ENCODE peak calls at places on chromosome 12, in eight cellular contexts. J is foreskin fibroblast; E is CD4-positive, alpha-beta T cell; Z is AG04450; F is AG10803; A is epithelial cell of esophagus; C is GM23338; K is foreskin keratinocyte. Y is an unnamed sample.

GRCh38 chr12:105977256-105978051 is 161.3 kb downstream of the NUAK1 start:
- DNase-seq in A (no peak), F (peak; percentile 93), C (no peak), J (peak; percentile 75), E (no peak), Z (peak; percentile 74), K (peak; percentile 44), Y (no peak)

GRCh38 chr12:96710127-96710745 is 196.8 kb upstream of the NEDD1 start:
- DNase-seq in C (peak; percentile 67), A (peak; percentile 29), K (no peak), J (no peak), F (no peak), Z (no peak), E (no peak), Y (no peak)

GRCh38 chr12:65532744-65533143 is 254.3 kb downstream of the MSRB3 start:
- DNase-seq in E (no peak), A (peak; percentile 50), Z (no peak), F (peak; percentile 65), J (no peak), K (no peak), C (no peak), Y (peak; percentile 60)

GRCh38 chr12:115597157-115597712 is 680.3 kb downstream of the MED13L start:
- DNase-seq in J (peak; percentile 76), E (no peak), A (peak; percentile 34), K (peak; percentile 74), C (no peak), F (peak; percentile 70), Z (peak; percentile 7), Y (no peak)

GRCh38 chr12:6891637-6892036 is 13.0 kb upstream of the LRRC23 start:
- DNase-seq in F (no peak), A (no peak), C (no peak), E (no peak), J (no peak), Z (no peak), K (no peak), Y (no peak)

GRCh38 chr12:11946161-11946560 is 124.6 kb upstream of the BCL2L14 start:
- DNase-seq in F (no peak), E (no peak), C (no peak), J (no peak), A (no peak), Z (no peak), K (no peak), Y (no peak)

GRCh38 chr12:132236930-132237771 is 92.2 kb downstream of the GALNT9 start:
- DNase-seq in E (no peak), A (no peak), C (no peak), Z (no peak), J (no peak), F (no peak), K (no peak), Y (no peak)

GRCh38 chr12:111445311-111446043 is 39.8 kb downstream of the SH2B3 start:
- DNase-seq in E (no peak), C (no peak), Z (no peak), A (no peak), K (no peak), F (no peak), J (no peak), Y (no peak)

GRCh38 chr12:109581856-109582255 is 8.3 kb downstream of the MVK start:
- DNase-seq in K (peak; percentile 88), Z (no peak), J (peak; percentile 38), F (peak; percentile 19), A (peak; percentile 93), E (no peak), C (no peak), Y (no peak)

GRCh38 chr12:89706551-89707348 is 1.9 kb downstream of the ATP2B1 start:
- DNase-seq in C (peak; percentile 5), F (peak; percentile 43), A (peak; percentile 25), Z (no peak), J (no peak), E (no peak), K (no peak), Y (no peak)

GRCh38 chr12:20452496-20452895 is 84.2 kb downstream of the PDE3A start:
- DNase-seq in E (no peak), Z (no peak), K (no peak), C (no peak), A (no peak), F (no peak), J (no peak), Y (no peak)

GRCh38 chr12:53051058-53051880 is 1.4 kb downstream of the TNS2 start:
- DNase-seq in J (peak; percentile 84), C (no peak), K (no peak), Z (no peak), E (no peak), F (peak; percentile 74), A (peak; percentile 66), Y (no peak)

GRCh38 chr12:127819066-127819465 is 447.9 kb upstream of the TMEM132C start:
- DNase-seq in J (no peak), A (no peak), K (no peak), E (no peak), C (no peak), Z (no peak), F (peak; percentile 79), Y (no peak)

GRCh38 chr12:642633-643477 is 20.4 kb downstream of the NINJ2 start:
- DNase-seq in K (peak; percentile 32), A (peak; percentile 26), C (peak; percentile 83), Z (no peak), F (peak; percentile 75), E (peak; percentile 75), J (peak; percentile 60), Y (no peak)

GRCh38 chr12:5272061-5272820 is 159.7 kb upstream of the NTF3 start:
- DNase-seq in F (peak; percentile 86), J (no peak), A (no peak), K (no peak), E (no peak), Z (no peak), C (no peak), Y (no peak)

GRCh38 chr12:122610911-122611310 is 83.9 kb downstream of the KNTC1 start:
- DNase-seq in E (no peak), Z (no peak), A (peak; percentile 88), K (peak; percentile 47), C (no peak), F (no peak), J (no peak), Y (no peak)

GRCh38 chr12:31594681-31595080 is 3.7 kb upstream of the DENND5B start:
- DNase-seq in F (peak; percentile 81), K (no peak), A (no peak), E (no peak), Z (no peak), C (no peak), J (no peak), Y (no peak)

GRCh38 chr12:59036973-59037807 is 116.9 kb upstream of the LRIG3 start:
- DNase-seq in C (no peak), Z (no peak), K (no peak), A (no peak), J (peak; percentile 51), F (peak; percentile 76), E (no peak), Y (no peak)

GRCh38 chr12:15738438-15739015 is 50.7 kb downstream of the EPS8 start:
- DNase-seq in Z (no peak), F (no peak), C (no peak), K (no peak), J (no peak), E (no peak), A (no peak), Y (no peak)

GRCh38 chr12:15735837-15736615 is 53.2 kb downstream of the EPS8 start:
- DNase-seq in F (no peak), A (no peak), C (no peak), J (no peak), E (no peak), Z (no peak), K (no peak), Y (no peak)

GRCh38 chr12:15741082-15741481 is 48.1 kb downstream of the EPS8 start:
- DNase-seq in K (no peak), J (no peak), A (no peak), Z (no peak), C (no peak), F (no peak), E (no peak), Y (no peak)
- TF ChIP-seq CTCF in K (no peak), J (no peak), A (no peak), Z (no peak), C (no peak), F (no peak), E (no peak), Y (no peak)

DNA sequence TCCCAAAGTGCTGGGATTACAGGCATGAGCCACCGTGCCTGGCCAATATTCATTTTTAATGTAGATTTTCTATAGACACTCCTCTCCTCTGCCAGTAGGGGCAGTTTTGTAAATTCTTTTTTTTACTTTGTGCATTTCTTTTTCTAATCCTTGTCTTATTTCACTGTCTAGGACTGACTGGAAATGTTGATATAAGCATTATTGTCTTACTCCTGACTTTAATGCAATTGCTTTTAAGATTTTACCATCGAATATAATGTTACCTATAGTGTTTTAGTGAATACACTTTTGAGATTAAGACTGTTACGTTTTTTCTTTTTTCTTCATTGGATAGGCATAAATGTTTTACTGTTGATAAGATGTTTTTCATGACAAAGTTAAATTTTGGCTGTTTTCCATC is 35.4 kb upstream of the EMP1 start:
- DNase-seq in F (no peak), C (no peak), J (no peak), A (no peak), K (no peak), Z (no peak), E (no peak), Y (no peak)
- TF ChIP-seq CTCF in F (peak; percentile 34), C (peak; percentile 51), J (peak; percentile 14), A (peak; percentile 32), K (peak; percentile 57), Z (peak; percentile 47), E (no peak), Y (peak; percentile 48)

DNA sequence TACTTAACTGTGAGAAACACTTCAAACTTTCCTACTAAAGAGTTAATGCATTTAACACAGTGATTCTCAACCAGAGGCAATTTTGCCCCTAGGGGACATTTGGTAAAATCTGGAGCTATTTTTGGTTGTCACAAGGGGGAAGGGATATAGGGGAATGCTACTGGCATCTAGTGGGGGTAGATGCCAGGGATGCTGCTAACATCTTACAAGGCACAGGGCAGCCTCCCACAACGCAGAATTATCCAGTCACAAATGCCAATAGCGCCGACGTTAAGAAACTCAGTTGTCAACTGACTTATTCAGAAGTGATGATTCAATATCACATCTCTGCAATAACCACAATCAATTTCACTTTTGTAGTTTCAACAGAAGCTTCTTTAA is 2.0 kb downstream of the EEA1 start:
- DNase-seq in A (peak; percentile 80), K (peak; percentile 76), E (no peak), F (peak; percentile 69), Z (no peak), J (peak; percentile 63), C (peak; percentile 60), Y (no peak)
- TF ChIP-seq CTCF in A (no peak), K (peak; percentile 54), E (no peak), F (peak; percentile 42), Z (peak; percentile 31), J (peak; percentile 9), C (peak; percentile 38), Y (peak; percentile 15)

DNA sequence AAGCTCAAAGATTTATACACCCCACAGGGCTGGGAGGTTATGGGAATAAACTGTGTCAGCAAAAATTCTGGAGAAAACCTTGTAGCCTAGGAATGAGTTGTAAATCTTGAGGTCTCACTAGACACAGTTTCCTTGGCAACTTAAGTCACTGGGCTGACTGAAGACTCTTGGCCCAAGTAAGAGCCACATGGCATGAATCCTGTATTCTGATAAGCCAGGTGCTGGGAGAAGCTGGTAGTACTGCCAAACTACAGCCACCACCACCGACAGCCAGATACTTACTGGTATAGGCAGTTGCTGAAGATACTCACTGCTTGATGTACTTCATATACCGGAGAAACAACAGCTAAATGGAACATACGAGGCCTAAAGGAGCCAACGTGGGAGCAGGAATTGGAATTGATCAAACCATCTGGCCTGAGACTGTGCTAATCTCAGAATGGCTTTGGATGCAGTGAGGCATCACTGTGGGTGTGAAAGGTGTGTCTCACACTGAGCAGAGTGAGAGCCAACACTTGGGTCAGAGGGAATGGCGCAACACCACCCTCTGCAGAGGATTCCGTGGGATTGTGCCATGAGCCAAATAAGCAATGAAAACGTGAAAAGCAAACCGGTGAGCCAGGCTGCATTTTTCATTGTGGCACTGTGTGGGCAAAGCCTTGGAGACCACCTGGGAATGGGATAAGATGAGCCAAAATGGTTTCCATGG is 102.9 kb upstream of the TMCC3 start:
- DNase-seq in J (no peak), F (no peak), K (no peak), C (peak; percentile 26), Z (no peak), E (no peak), A (peak; percentile 77), Y (peak; percentile 41)
- TF ChIP-seq CTCF in J (no peak), F (no peak), K (peak; percentile 52), C (peak; percentile 30), Z (no peak), E (no peak), A (peak; percentile 50), Y (no peak)